ENCODE peak calls at places on chromosomes 3 and 15, in eight cellular contexts. N, P, V, W, A, L, B and G are unnamed samples.

GRCh38 chr15:50353251-50353998 is 1.6 kb downstream of the GABPB1 start:
- DNase-seq in N (no peak), P (no peak), V (peak), W (no peak), A (peak), L (peak), B (peak), G (peak)

GRCh38 chr15:27679621-27680521 is 419.2 kb downstream of the OCA2 start:
- DNase-seq in N (no peak), P (no peak), V (peak), W (no peak), A (no peak), L (no peak), B (no peak), G (no peak)

GRCh38 chr3:27311400-27311799 is 57.8 kb downstream of the NEK10 start:
- DNase-seq in N (no peak), P (no peak), V (peak), W (no peak), A (no peak), L (peak), B (peak), G (no peak)

GRCh38 chr3:130014526-130014925 is 40.0 kb downstream of the TRH start:
- DNase-seq in N (no peak), P (no peak), V (peak), W (no peak), A (no peak), L (no peak), B (peak), G (no peak)

GRCh38 chr3:117734431-117734830 is 1024.9 kb downstream of the TUSC7 start:
- DNase-seq in N (no peak), P (no peak), V (peak), W (no peak), A (no peak), L (peak), B (peak), G (no peak)

GRCh38 chr3:172982731-172983364 is 158.2 kb downstream of the SPATA16 start:
- DNase-seq in N (no peak), P (no peak), V (no peak), W (no peak), A (no peak), L (no peak), B (no peak), G (no peak)

GRCh38 chr3:52504977-52505376 is 9.8 kb downstream of the STAB1 start:
- DNase-seq in N (no peak), P (no peak), V (no peak), W (no peak), A (no peak), L (no peak), B (no peak), G (no peak)

GRCh38 chr15:68812069-68812468 is 8.6 kb downstream of the ANP32A start:
- DNase-seq in N (peak), P (no peak), V (no peak), W (no peak), A (no peak), L (no peak), B (no peak), G (no peak)

GRCh38 chr3:13346481-13347389 is 73.4 kb downstream of the NUP210 start:
- DNase-seq in N (no peak), P (peak), V (no peak), W (peak), A (no peak), L (no peak), B (no peak), G (peak)

GRCh38 chr3:172658344-172659245 is 52.3 kb downstream of the NCEH1 start:
- DNase-seq in N (no peak), P (no peak), V (peak), W (no peak), A (no peak), L (peak), B (peak), G (no peak)

GRCh38 chr15:61946778-61947177 is 113.5 kb downstream of the VPS13C start:
- DNase-seq in N (no peak), P (no peak), V (peak), W (no peak), A (no peak), L (no peak), B (peak), G (no peak)

GRCh38 chr3:175200391-175200790 is 341.3 kb downstream of the NAALADL2 start:
- DNase-seq in N (no peak), P (no peak), V (peak), W (no peak), A (no peak), L (no peak), B (no peak), G (no peak)

GRCh38 chr3:49629866-49630265 is 44.3 kb upstream of the APEH start:
- DNase-seq in N (no peak), P (no peak), V (no peak), W (peak), A (no peak), L (no peak), B (no peak), G (no peak)

GRCh38 chr15:91882858-91883586 is 29.5 kb downstream of the SLCO3A1 start:
- DNase-seq in N (no peak), P (no peak), V (peak), W (no peak), A (no peak), L (no peak), B (no peak), G (no peak)

GRCh38 chr15:80744826-80745225 is 34.3 kb upstream of the CEMIP start:
- DNase-seq in N (no peak), P (no peak), V (peak), W (no peak), A (no peak), L (no peak), B (no peak), G (no peak)

GRCh38 chr15:62521396-62521795 is 356.3 kb upstream of the C2CD4B start:
- DNase-seq in N (no peak), P (no peak), V (no peak), W (peak), A (no peak), L (no peak), B (no peak), G (no peak)

GRCh38 chr3:13210221-13210975 is 137.2 kb upstream of the IQSEC1 start:
- DNase-seq in N (no peak), P (no peak), V (no peak), W (peak), A (no peak), L (no peak), B (no peak), G (no peak)

GRCh38 chr3:141681390-141681780 is 56.7 kb upstream of the RNF7 start:
- DNase-seq in N (no peak), P (no peak), V (peak), W (no peak), A (no peak), L (no peak), B (no peak), G (no peak)

GRCh38 chr15:70792171-70792573 is 28.8 kb upstream of the UACA start:
- DNase-seq in N (no peak), P (no peak), V (peak), W (no peak), A (no peak), L (peak), B (no peak), G (no peak)

GRCh38 chr15:83114856-83115255 is 7.4 kb downstream of the TM6SF1 start:
- DNase-seq in N (no peak), P (no peak), V (no peak), W (no peak), A (no peak), L (no peak), B (no peak), G (no peak)

GRCh38 chr3:37279226-37279625 is 104.8 kb upstream of the LRRFIP2 start:
- DNase-seq in N (no peak), P (no peak), V (no peak), W (no peak), A (no peak), L (no peak), B (no peak), G (no peak)

GRCh38 chr3:69182588-69183299 is 60.3 kb upstream of the LMOD3 start:
- DNase-seq in N (no peak), P (no peak), V (peak), W (no peak), A (no peak), L (peak), B (peak), G (no peak)
- H3K4me3 ChIP-seq in N (no peak), P (no peak), V (no peak), W (no peak), A (no peak), L (no peak), B (peak), G (no peak)

DNA sequence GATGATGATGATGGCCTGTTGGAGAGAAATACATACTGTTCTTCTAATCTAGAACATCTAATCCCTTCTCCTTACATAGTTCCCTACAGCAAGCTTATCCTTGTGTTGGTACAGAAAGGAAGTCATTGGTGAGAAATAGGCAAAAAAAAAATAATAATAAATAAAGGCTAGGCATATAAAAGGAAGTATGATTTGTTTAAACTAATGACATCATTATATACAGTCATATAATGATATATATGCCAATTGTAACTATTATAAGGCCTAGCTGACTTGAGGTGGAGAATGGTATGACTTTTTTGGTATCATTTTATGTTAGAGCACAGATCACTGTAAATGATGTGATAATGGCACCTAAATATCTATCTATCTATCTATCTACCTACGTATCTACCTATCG is 142.4 kb downstream of the DUT start:
- DNase-seq in N (no peak), P (no peak), V (no peak), W (no peak), A (no peak), L (no peak), B (no peak), G (no peak)
- H3K27ac ChIP-seq in N (no peak), P (no peak), V (no peak), W (no peak), A (no peak), L (no peak), B (no peak), G (no peak)

DNA sequence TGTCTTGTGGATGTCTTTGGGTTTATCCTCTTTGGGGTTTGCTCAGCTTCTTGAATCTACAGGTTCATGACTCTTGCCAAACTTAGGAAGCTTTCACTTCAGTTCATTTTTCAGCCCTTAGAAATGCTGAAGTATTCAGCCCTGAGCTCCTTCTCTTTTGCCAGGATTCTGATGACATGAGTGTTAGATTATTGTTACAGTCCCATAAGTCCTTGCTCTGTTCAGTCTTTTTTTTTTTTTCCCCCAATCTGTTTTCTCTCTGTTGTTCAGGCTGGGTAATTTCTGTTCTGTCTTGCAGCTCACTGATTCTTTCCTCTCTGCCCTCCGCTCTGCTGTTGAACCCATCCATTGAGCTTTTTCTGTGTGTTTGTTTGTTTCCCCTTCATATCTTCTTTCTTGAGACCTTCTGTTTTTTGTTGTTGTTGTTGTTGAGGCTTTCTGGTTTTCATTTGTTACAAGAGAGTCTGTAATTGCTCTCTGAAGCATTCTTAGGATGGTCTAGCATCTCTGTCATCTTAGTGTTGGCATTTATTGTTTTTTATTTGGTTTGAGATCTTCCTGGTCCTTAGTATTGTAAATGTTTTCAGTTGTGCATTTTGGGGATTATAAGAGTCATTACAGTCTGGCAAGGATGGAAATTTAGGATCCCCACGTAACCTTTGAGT is 18.4 kb downstream of the LRCH3 start:
- DNase-seq in N (no peak), P (no peak), V (peak), W (no peak), A (no peak), L (peak), B (no peak), G (no peak)
- H3K4me3 ChIP-seq in N (no peak), P (no peak), V (no peak), W (no peak), A (no peak), L (no peak), B (no peak), G (no peak)

GRCh38 chr3:36155515-36155914 is 224.8 kb upstream of the STAC start:
- DNase-seq in N (no peak), P (no peak), V (no peak), W (no peak), A (no peak), L (no peak), B (no peak), G (no peak)
- H3K27ac ChIP-seq in N (no peak), P (no peak), V (no peak), W (no peak), A (no peak), L (no peak), B (no peak), G (no peak)